ENCODE peak calls at places on chromosomes 3 and 15, in five cellular contexts. F, W, B, C and A are unnamed samples.
A peak's percentile ranks its signal among the peaks of the same experiment; 100 is the strongest.

GRCh38 chr3:71428841-71429609 is 154.5 kb downstream of the FOXP1 start:
- DNase-seq in F (no peak), B (peak; percentile 62), C (no peak), W (no peak), A (no peak)

GRCh38 chr3:158217992-158218391 is 108.1 kb downstream of the RSRC1 start:
- DNase-seq in W (no peak), C (no peak), B (no peak), F (no peak), A (no peak)

GRCh38 chr3:72899349-72899765 is 11.5 kb downstream of the GXYLT2 start:
- DNase-seq in W (no peak), B (no peak), C (no peak), F (no peak), A (no peak)

GRCh38 chr3:190088890-190089289 is 31.8 kb downstream of the P3H2 start:
- DNase-seq in C (no peak), B (no peak), F (no peak), W (no peak), A (no peak)

GRCh38 chr3:73094127-73094526 is 32.7 kb downstream of the EBLN2 start:
- DNase-seq in B (peak; percentile 36), C (no peak), W (no peak), F (no peak), A (peak; percentile 40)

GRCh38 chr3:72319202-72320095 is 528.8 kb downstream of the SHQ1 start:
- DNase-seq in B (peak; percentile 42), C (no peak), F (no peak), W (no peak), A (no peak)

GRCh38 chr15:56019060-56019793 is 25.8 kb upstream of the NEDD4 start:
- DNase-seq in F (no peak), C (no peak), W (no peak), B (no peak), A (no peak)

GRCh38 chr3:184320099-184320445 is 5.7 kb downstream of the EIF4G1 start:
- DNase-seq in B (peak; percentile 97), F (no peak), W (peak; percentile 29), C (no peak), A (peak; percentile 28)

GRCh38 chr3:76383781-76384180 is 598.4 kb upstream of the ZNF717 start:
- DNase-seq in W (no peak), F (no peak), B (no peak), C (no peak), A (no peak)

GRCh38 chr15:71512281-71513016 is 297.9 kb upstream of the NR2E3 start:
- DNase-seq in C (no peak), B (no peak), F (no peak), W (no peak), A (no peak)

GRCh38 chr3:183828538-183828870 is 3.1 kb upstream of the MAP6D1 start:
- DNase-seq in C (no peak), W (no peak), B (no peak), F (no peak), A (no peak)

GRCh38 chr3:171028025-171028778 is 1.7 kb upstream of the SLC2A2 start:
- DNase-seq in W (no peak), F (no peak), B (peak; percentile 89), C (peak; percentile 52), A (peak; percentile 13)

GRCh38 chr15:48945386-48945785 is 18.3 kb downstream of the SHC4 start:
- DNase-seq in W (no peak), F (no peak), B (no peak), C (no peak), A (no peak)

GRCh38 chr3:44318929-44319328 is 19.6 kb upstream of the TCAIM start:
- DNase-seq in B (no peak), C (no peak), W (peak; percentile 7), F (no peak), A (no peak)

GRCh38 chr15:83930813-83931212 is 276.9 kb downstream of the ADAMTSL3 start:
- DNase-seq in W (no peak), C (no peak), B (no peak), F (no peak), A (no peak)

GRCh38 chr3:187629711-187630110 is 40.5 kb downstream of the SST start:
- DNase-seq in B (peak; percentile 40), W (no peak), C (no peak), F (no peak), A (no peak)

GRCh38 chr15:95170587-95171380 is 939.4 kb downstream of the MCTP2 start:
- DNase-seq in B (no peak), W (no peak), C (no peak), F (no peak), A (no peak)

GRCh38 chr3:126620743-126621142 is 34.2 kb downstream of the TXNRD3 start:
- DNase-seq in F (no peak), C (no peak), W (no peak), B (peak; percentile 14), A (no peak)

GRCh38 chr3:116233921-116234320 is 211.4 kb downstream of the LSAMP start:
- DNase-seq in F (no peak), W (no peak), C (no peak), B (no peak), A (no peak)

GRCh38 chr3:12992629-12993021 is 80.6 kb downstream of the IQSEC1 start:
- DNase-seq in W (no peak), B (no peak), C (no peak), F (no peak), A (no peak)

GRCh38 chr3:135844381-135844780 is 121.1 kb upstream of the PPP2R3A start:
- DNase-seq in W (no peak), B (peak; percentile 49), C (no peak), F (no peak), A (no peak)

GRCh38 chr3:90184861-90185260 is 1077.4 kb downstream of the EPHA3 start:
- DNase-seq in C (no peak), F (no peak), B (no peak), W (no peak), A (no peak)